ENCODE peak calls at places on chromosomes 3 and 15, in seven cellular contexts. R, A, X, L, G, J and U are unnamed samples.

GRCh38 chr3:55481067-55481917 is 5.8 kb downstream of the WNT5A start:
- DNase-seq in R (peak), A (peak), X (no peak), L (no peak), G (peak), J (peak), U (peak)

GRCh38 chr15:80580107-80580506 is 115.0 kb upstream of the ABHD17C start:
- DNase-seq in R (no peak), A (peak), X (no peak), L (no peak), G (peak), J (no peak), U (peak)

GRCh38 chr3:129543999-129544398 is 1.0 kb downstream of the H1-8 start:
- DNase-seq in R (no peak), A (no peak), X (no peak), L (no peak), G (no peak), J (no peak), U (no peak)

GRCh38 chr3:110958476-110959147 is 113.0 kb upstream of the NECTIN3 start:
- DNase-seq in R (no peak), A (peak), X (no peak), L (no peak), G (no peak), J (no peak), U (no peak)

GRCh38 chr3:112333002-112333385 is at the start of gene CD200:
- DNase-seq in R (peak), A (peak), X (peak), L (no peak), G (peak), J (peak), U (no peak)

GRCh38 chr3:153925826-153926514 is 195.2 kb upstream of the ARHGEF26 start:
- DNase-seq in R (no peak), A (peak), X (no peak), L (no peak), G (peak), J (no peak), U (no peak)

GRCh38 chr15:48631191-48631770 is 14.2 kb downstream of the FBN1 start:
- DNase-seq in R (no peak), A (peak), X (no peak), L (no peak), G (no peak), J (no peak), U (no peak)

GRCh38 chr3:184299488-184300376 is 691 bp downstream of the PSMD2 start:
- DNase-seq in R (no peak), A (peak), X (no peak), L (no peak), G (peak), J (no peak), U (peak)

GRCh38 chr3:194168994-194169393 is 33.0 kb downstream of the HES1 start:
- DNase-seq in R (no peak), A (no peak), X (no peak), L (no peak), G (no peak), J (no peak), U (no peak)

GRCh38 chr15:60781211-60781713 is 302.3 kb upstream of the ICE2 start:
- DNase-seq in R (no peak), A (no peak), X (no peak), L (no peak), G (no peak), J (no peak), U (no peak)

GRCh38 chr3:30666564-30667249 is 60.3 kb downstream of the TGFBR2 start:
- DNase-seq in R (no peak), A (no peak), X (no peak), L (no peak), G (no peak), J (no peak), U (no peak)

GRCh38 chr15:85154061-85154460 is 172.4 kb downstream of the PDE8A start:
- DNase-seq in R (no peak), A (no peak), X (no peak), L (no peak), G (no peak), J (no peak), U (no peak)

GRCh38 chr3:171770689-171771620 is 39.3 kb downstream of the PLD1 start:
- DNase-seq in R (peak), A (peak), X (no peak), L (no peak), G (peak), J (no peak), U (peak)

GRCh38 chr3:148500791-148501360 is 196.8 kb upstream of the AGTR1 start:
- DNase-seq in R (no peak), A (no peak), X (no peak), L (no peak), G (peak), J (no peak), U (no peak)

GRCh38 chr15:53758412-53758811 is 1.1 kb downstream of the WDR72 start:
- DNase-seq in R (no peak), A (no peak), X (no peak), L (no peak), G (no peak), J (no peak), U (no peak)

GRCh38 chr3:141476033-141476432 is 10.8 kb upstream of the RASA2 start:
- DNase-seq in R (no peak), A (no peak), X (no peak), L (no peak), G (no peak), J (no peak), U (peak)

GRCh38 chr15:90837052-90837621 is 31.3 kb upstream of the FURIN start:
- DNase-seq in R (no peak), A (no peak), X (no peak), L (no peak), G (no peak), J (no peak), U (no peak)

GRCh38 chr15:70167155-70167554 is 69.4 kb upstream of the TLE3 start:
- DNase-seq in R (no peak), A (no peak), X (no peak), L (no peak), G (no peak), J (no peak), U (no peak)

GRCh38 chr3:139281096-139281495 is 62.7 kb upstream of the MRPS22 start:
- DNase-seq in R (no peak), A (peak), X (no peak), L (no peak), G (peak), J (no peak), U (no peak)

GRCh38 chr3:133038731-133039398 is 674 bp downstream of the TMEM108 start:
- DNase-seq in R (peak), A (no peak), X (no peak), L (no peak), G (peak), J (peak), U (peak)

GRCh38 chr3:188578579-188579363 is 424.8 kb downstream of the LPP start:
- DNase-seq in R (peak), A (peak), X (peak), L (no peak), G (peak), J (peak), U (peak)

GRCh38 chr3:3200632-3201212 is 21.2 kb upstream of the CRBN start:
- DNase-seq in R (peak), A (peak), X (peak), L (peak), G (peak), J (no peak), U (peak)

GRCh38 chr3:61562042-61562809 is 855 bp downstream of the PTPRG start:
- DNase-seq in R (no peak), A (no peak), X (no peak), L (no peak), G (peak), J (peak), U (peak)

GRCh38 chr3:172357850-172358754 is 90.2 kb downstream of the GHSR start:
- DNase-seq in R (no peak), A (peak), X (no peak), L (no peak), G (peak), J (no peak), U (no peak)

GRCh38 chr15:68497206-68497910 is 65.4 kb upstream of the ITGA11 start:
- DNase-seq in R (no peak), A (no peak), X (no peak), L (no peak), G (peak), J (no peak), U (peak)

GRCh38 chr15:84749111-84749991 is 959 bp downstream of the ZNF592 start:
- DNase-seq in R (peak), A (peak), X (peak), L (no peak), G (peak), J (peak), U (no peak)

GRCh38 chr3:127757979-127758378 is 64.3 kb downstream of the MGLL start:
- DNase-seq in R (no peak), A (no peak), X (no peak), L (no peak), G (no peak), J (no peak), U (no peak)

GRCh38 chr3:183369117-183369516 is 59.3 kb downstream of the MCF2L2 start:
- DNase-seq in R (no peak), A (no peak), X (no peak), L (no peak), G (no peak), J (no peak), U (no peak)

GRCh38 chr15:34987982-34988873 is at the start of gene ZNF770:
- DNase-seq in R (peak), A (peak), X (peak), L (no peak), G (peak), J (peak), U (peak)

GRCh38 chr15:39591141-39591895 is 10.4 kb downstream of the THBS1 start:
- DNase-seq in R (no peak), A (peak), X (no peak), L (no peak), G (peak), J (no peak), U (no peak)

GRCh38 chr3:15295506-15295905 is 36.9 kb downstream of the SH3BP5 start:
- DNase-seq in R (no peak), A (peak), X (no peak), L (no peak), G (peak), J (no peak), U (peak)

GRCh38 chr3:120418866-120419490 is 31.8 kb downstream of the FSTL1 start:
- DNase-seq in R (peak), A (peak), X (peak), L (peak), G (no peak), J (peak), U (no peak)

GRCh38 chr15:67779160-67780111 is 45.9 kb upstream of the SKOR1 start:
- DNase-seq in R (no peak), A (no peak), X (no peak), L (no peak), G (no peak), J (no peak), U (no peak)

GRCh38 chr3:128726691-128727031 is 678 bp downstream of the RAB7A start:
- DNase-seq in R (peak), A (peak), X (peak), L (peak), G (peak), J (peak), U (peak)

GRCh38 chr3:164231718-164232117 is 846.6 kb downstream of the SI start:
- DNase-seq in R (no peak), A (no peak), X (no peak), L (no peak), G (no peak), J (no peak), U (no peak)

DNA sequence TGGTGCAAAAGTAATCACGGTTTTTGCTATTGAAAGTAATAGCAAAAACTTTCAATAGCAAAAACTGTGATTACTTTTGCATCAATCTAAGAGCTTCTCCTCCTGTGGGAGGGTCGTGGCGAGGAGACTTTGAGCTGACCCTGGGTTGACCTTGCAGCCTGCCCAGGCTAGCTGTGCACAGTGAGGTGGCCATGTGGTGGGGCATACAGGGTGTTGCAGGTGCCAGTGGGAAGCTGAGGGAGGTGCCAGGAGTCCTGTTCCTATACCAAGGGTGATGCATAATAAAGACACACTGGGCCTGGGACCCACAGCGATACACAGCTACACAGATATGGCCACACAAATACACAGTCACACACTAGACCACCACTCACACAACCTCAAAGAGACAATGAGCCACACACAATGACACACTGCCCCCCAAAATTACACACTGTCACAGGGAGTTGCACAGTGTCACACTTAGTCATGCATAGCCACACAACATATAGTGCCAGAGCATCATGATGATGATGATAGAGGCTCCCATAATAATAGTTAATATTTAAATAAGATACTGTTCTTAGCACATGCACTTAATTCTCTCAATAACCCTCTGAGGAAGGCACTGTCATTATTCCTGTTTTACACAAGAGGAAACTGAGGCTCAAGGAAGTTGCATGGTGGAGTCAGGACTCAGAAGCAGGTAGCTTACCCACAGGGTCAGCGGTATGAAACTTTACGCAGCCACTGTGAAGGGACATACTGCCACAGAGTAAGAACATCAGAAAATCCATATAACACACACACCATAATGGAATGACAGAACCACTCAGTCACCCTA is 6.3 kb downstream of the PLCD1 start:
- DNase-seq in R (no peak), A (no peak), X (no peak), L (no peak), G (no peak), J (no peak), U (no peak)
- H3K4me3 ChIP-seq in R (no peak), A (no peak), X (peak), L (no peak), G (no peak), J (peak), U (no peak)

DNA sequence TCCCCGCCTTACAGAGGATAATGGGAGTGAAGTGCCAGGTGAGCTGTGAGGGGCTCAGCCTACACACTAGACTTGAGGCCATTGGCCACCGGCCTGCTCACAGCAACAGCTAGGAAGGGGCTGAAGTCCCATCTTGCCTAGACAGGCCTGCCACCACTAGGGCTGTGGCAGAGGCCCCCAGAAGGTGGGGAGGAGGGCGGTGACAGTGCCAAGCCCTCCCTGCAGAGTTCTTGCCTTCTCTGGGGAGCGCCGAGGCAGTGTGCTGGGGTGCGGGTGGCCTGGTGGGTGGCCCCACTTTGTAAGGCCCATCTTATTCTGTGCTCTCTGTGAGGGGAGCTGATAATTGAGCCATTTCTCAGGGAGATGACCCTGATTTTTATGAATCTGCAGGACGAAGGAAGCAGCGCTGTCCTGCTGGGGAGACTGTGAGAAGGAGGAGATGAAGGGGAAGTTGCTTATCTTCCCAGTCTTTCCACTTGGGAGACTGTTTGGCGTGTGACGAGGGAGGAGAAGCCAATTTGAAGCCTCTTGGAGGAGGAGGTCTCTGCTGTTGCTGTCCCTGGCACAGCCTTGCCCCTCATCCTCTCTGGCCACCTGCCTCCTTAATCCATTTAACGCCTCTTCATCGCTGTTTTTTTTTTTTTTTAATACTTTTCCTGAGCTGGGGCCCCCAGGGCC is 104.3 kb downstream of the LINGO1 start:
- DNase-seq in R (no peak), A (no peak), X (no peak), L (no peak), G (no peak), J (no peak), U (no peak)
- TF ChIP-seq CTCF in R (no peak), A (no peak), X (no peak), L (no peak), G (no peak), J (no peak), U (no peak)

GRCh38 chr3:53817211-53817610 is 29.0 kb downstream of the CHDH start:
- DNase-seq in R (no peak), A (no peak), X (no peak), L (no peak), G (no peak), J (no peak), U (no peak)
- H3K4me3 ChIP-seq in R (no peak), A (no peak), X (no peak), L (no peak), G (no peak), J (no peak), U (no peak)

DNA sequence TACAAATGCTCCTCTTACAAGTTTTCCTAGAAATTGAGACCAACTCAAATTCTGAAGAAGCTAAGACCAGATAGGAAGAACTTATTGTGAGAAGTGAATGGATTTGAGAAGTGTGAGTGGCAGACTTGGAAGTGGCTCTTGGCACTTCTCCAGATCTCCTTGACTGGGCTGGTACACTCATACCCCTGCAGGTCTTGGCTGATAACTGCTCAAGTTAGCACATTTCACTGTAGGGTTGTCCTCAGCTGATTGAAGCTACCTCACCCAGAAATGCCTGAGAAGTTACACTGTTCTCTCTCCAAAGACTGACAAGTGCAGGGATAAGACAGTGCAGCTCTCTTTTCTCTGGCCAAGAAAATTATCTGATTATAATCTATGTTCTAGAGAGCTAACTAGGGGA is 16.5 kb upstream of the CLDN1 start:
- DNase-seq in R (no peak), A (peak), X (no peak), L (no peak), G (no peak), J (no peak), U (no peak)
- TF ChIP-seq CTCF in R (no peak), A (no peak), X (no peak), L (no peak), G (no peak), J (no peak), U (no peak)

GRCh38 chr3:150411106-150411460 is 3.0 kb downstream of the TSC22D2 start:
- DNase-seq in R (no peak), A (no peak), X (no peak), L (no peak), G (no peak), J (no peak), U (no peak)

GRCh38 chr3:150411971-150412370 is 3.9 kb downstream of the TSC22D2 start:
- DNase-seq in R (no peak), A (peak), X (no peak), L (no peak), G (peak), J (no peak), U (no peak)

GRCh38 chr3:150412599-150413069 is 4.5 kb downstream of the TSC22D2 start:
- DNase-seq in R (no peak), A (peak), X (peak), L (no peak), G (peak), J (no peak), U (peak)

GRCh38 chr3:150414273-150414672 is 6.2 kb downstream of the TSC22D2 start:
- DNase-seq in R (no peak), A (peak), X (peak), L (no peak), G (peak), J (no peak), U (peak)

DNA sequence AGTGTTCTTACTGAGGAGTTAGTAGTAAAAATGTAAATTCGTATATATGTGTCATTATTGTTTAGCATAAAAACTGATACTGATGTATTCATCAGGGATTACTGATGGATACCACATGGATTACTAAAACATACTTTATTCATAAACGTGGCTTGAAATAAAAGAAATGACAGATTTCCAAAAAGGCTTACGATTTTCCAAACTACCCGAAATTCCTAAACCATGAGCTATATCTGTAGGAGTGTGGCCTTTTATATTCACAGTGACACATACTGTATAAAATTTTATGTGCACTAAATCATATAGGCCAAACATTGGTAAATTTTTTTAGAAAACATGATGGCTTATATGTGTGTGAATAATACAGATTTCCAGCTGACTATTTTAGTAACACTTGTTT is 6.9 kb downstream of the TSC22D2 start:
- DNase-seq in R (no peak), A (no peak), X (no peak), L (no peak), G (peak), J (no peak), U (no peak)
- H3K4me3 ChIP-seq in R (no peak), A (no peak), X (peak), L (peak), G (peak), J (peak), U (no peak)

GRCh38 chr3:71456155-71456554 is 127.4 kb downstream of the FOXP1 start:
- DNase-seq in R (no peak), A (no peak), X (peak), L (no peak), G (peak), J (no peak), U (no peak)
- TF ChIP-seq CTCF in R (no peak), A (peak), X (peak), L (no peak), G (peak), J (no peak), U (no peak)

DNA sequence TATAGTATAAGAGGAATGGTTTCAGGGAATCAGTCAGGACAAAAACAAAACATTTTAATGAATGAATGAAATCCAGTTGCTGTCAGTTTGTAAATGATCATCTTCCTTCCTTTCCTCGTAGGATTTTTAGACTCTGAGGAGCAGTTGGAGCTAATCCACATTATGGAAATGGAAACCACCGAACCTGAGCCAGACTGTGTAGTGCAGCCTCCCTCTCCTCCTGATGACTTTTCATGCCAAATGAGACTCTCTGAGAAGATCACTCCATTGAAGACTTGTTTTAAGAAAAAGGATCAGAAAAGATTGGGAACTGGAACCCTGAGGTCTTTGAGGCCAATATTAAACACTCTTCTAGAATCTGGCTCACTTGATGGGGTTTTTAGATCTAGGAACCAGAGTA is 3.1 kb downstream of the TIPARP start:
- DNase-seq in R (no peak), A (no peak), X (no peak), L (no peak), G (no peak), J (no peak), U (peak)
- H3K4me3 ChIP-seq in R (no peak), A (no peak), X (no peak), L (peak), G (peak), J (no peak), U (no peak)

GRCh38 chr3:170496026-170496867 is 77.6 kb downstream of the CLDN11 start:
- DNase-seq in R (no peak), A (no peak), X (no peak), L (no peak), G (no peak), J (no peak), U (no peak)
- TF ChIP-seq CTCF in R (no peak), A (no peak), X (peak), L (peak), G (no peak), J (no peak), U (no peak)